ENCODE peak calls at places on chromosomes 16 and 17, in five cellular contexts. C, E, X, O and D are unnamed samples.

GRCh38 chr17:80836658-80836965 is 155.0 kb upstream of the CHMP6 start:
- DNase-seq in C (no peak), E (no peak), X (no peak), O (no peak), D (no peak)

GRCh38 chr16:83713597-83713996 is 94.2 kb upstream of the HSBP1 start:
- DNase-seq in C (peak), E (no peak), X (no peak), O (no peak), D (no peak)

GRCh38 chr17:28988475-28988874 is 17.4 kb downstream of the SEZ6 start:
- DNase-seq in C (no peak), E (no peak), X (no peak), O (no peak), D (no peak)

GRCh38 chr17:28520687-28521086 is 14.5 kb downstream of the FOXN1 start:
- DNase-seq in C (no peak), E (no peak), X (no peak), O (no peak), D (no peak)

GRCh38 chr17:79670537-79671386 is 59.9 kb upstream of the RBFOX3 start:
- DNase-seq in C (no peak), E (no peak), X (no peak), O (no peak), D (no peak)

GRCh38 chr16:16166952-16167351 is 56.3 kb downstream of the ABCC6 start:
- DNase-seq in C (no peak), E (no peak), X (no peak), O (no peak), D (no peak)

GRCh38 chr17:42918902-42919521 is 18.4 kb downstream of the G6PC1 start:
- DNase-seq in C (no peak), E (no peak), X (no peak), O (no peak), D (no peak)

GRCh38 chr16:23131841-23132576 is 17.2 kb downstream of the USP31 start:
- DNase-seq in C (no peak), E (no peak), X (no peak), O (no peak), D (no peak)

GRCh38 chr17:63910096-63910495 is 962 bp downstream of the CSHL1 start:
- DNase-seq in C (no peak), E (no peak), X (no peak), O (no peak), D (no peak)

GRCh38 chr17:63458478-63458877 is 12.4 kb upstream of the CYB561 start:
- DNase-seq in C (no peak), E (no peak), X (no peak), O (no peak), D (no peak)

GRCh38 chr16:48504216-48504615 is 105.8 kb downstream of the N4BP1 start:
- DNase-seq in C (no peak), E (no peak), X (no peak), O (no peak), D (no peak)

GRCh38 chr16:27920391-27920891 is 143.1 kb downstream of the GSG1L start:
- DNase-seq in C (peak), E (peak), X (peak), O (no peak), D (no peak)

GRCh38 chr16:30359871-30360170 is 4.7 kb upstream of the CD2BP2 start:
- DNase-seq in C (no peak), E (peak), X (no peak), O (no peak), D (no peak)

GRCh38 chr16:563072-563644 is 3.0 kb downstream of the PRR35 start:
- DNase-seq in C (no peak), E (no peak), X (no peak), O (no peak), D (no peak)

GRCh38 chr16:81266680-81267095 is 28.2 kb downstream of the BCO1 start:
- DNase-seq in C (peak), E (no peak), X (peak), O (no peak), D (no peak)

GRCh38 chr16:72807287-72807686 is 240.6 kb downstream of the ZFHX3 start:
- DNase-seq in C (no peak), E (no peak), X (no peak), O (no peak), D (no peak)